ENCODE peak calls at places on chromosome 13, in five cellular contexts. P, Y, M, E and C are unnamed samples.

GRCh38 chr13:24161010-24161775 is 673 bp downstream of the SPATA13 start:
- DNase-seq in Y (peak), M (no peak), E (no peak), P (no peak), C (no peak)

GRCh38 chr13:34751492-34751891 is 190.6 kb upstream of the NBEA start:
- DNase-seq in P (no peak), M (no peak), E (no peak), Y (no peak), C (no peak)

GRCh38 chr13:21237081-21237480 is 60.6 kb downstream of the MRPL57 start:
- DNase-seq in M (no peak), Y (no peak), P (no peak), E (no peak), C (no peak)

GRCh38 chr13:36882829-36883390 is 37.1 kb downstream of the SMAD9 start:
- DNase-seq in P (no peak), M (no peak), E (no peak), Y (no peak), C (no peak)

GRCh38 chr13:24251525-24251924 is 57.9 kb upstream of the C1QTNF9 start:
- DNase-seq in Y (peak), E (no peak), M (no peak), P (no peak), C (no peak)

GRCh38 chr13:26629260-26629659 is 71.8 kb downstream of the WASF3 start:
- DNase-seq in M (no peak), Y (no peak), P (no peak), E (no peak), C (no peak)

GRCh38 chr13:61531383-61532065 is 115.9 kb upstream of the PCDH20 start:
- DNase-seq in E (no peak), M (no peak), P (no peak), Y (no peak), C (no peak)

GRCh38 chr13:97141564-97142005 is 80.5 kb upstream of the MBNL2 start:
- DNase-seq in P (peak), M (peak), E (no peak), Y (no peak), C (peak)

GRCh38 chr13:114235697-114236096 is 1.0 kb downstream of the CDC16 start:
- DNase-seq in E (no peak), P (no peak), Y (no peak), M (no peak), C (no peak)

GRCh38 chr13:32538234-32538620 is 368 bp downstream of the N4BP2L2 start:
- DNase-seq in M (no peak), E (no peak), P (peak), Y (no peak), C (no peak)

GRCh38 chr13:30334663-30335386 is 27.5 kb upstream of the KATNAL1 start:
- DNase-seq in M (no peak), E (no peak), Y (peak), P (no peak), C (no peak)

GRCh38 chr13:36887758-36888521 is 32.1 kb downstream of the SMAD9 start:
- DNase-seq in M (no peak), P (no peak), Y (no peak), E (no peak), C (no peak)